ENCODE peak calls at places on chromosomes 6 and 20, in five cellular contexts. J is neural progenitor cell, L is endothelial cell of umbilical vein, X is GM23338, E is MM.1S. C is an unnamed sample.

GRCh38 chr6:20846602-20847028 is 312.4 kb downstream of the CDKAL1 start:
- DNase-seq in J (no peak), L (peak), X (no peak), E (no peak), C (peak)

GRCh38 chr6:26213334-26214075 is 126.3 kb downstream of the HFE start:
- DNase-seq in J (no peak), L (no peak), X (no peak), E (no peak), C (no peak)

GRCh38 chr6:52420668-52421358 is 671 bp downstream of the EFHC1 start:
- DNase-seq in J (peak), L (no peak), X (peak), E (no peak), C (peak)

GRCh38 chr6:125597411-125598253 is 151.8 kb upstream of the HEY2 start:
- DNase-seq in J (no peak), L (no peak), X (no peak), E (peak), C (no peak)

GRCh38 chr20:22827916-22828315 is 207.2 kb upstream of the SSTR4 start:
- DNase-seq in J (no peak), L (no peak), X (no peak), E (no peak), C (no peak)

GRCh38 chr20:39165099-39165498 is 203.0 kb downstream of the DHX35 start:
- DNase-seq in J (no peak), L (no peak), X (no peak), E (no peak), C (no peak)

GRCh38 chr20:52914870-52915269 is 57.3 kb upstream of the TSHZ2 start:
- DNase-seq in J (no peak), L (no peak), X (no peak), E (no peak), C (no peak)

GRCh38 chr20:40991181-40991889 is 37.3 kb upstream of the TOP1 start:
- DNase-seq in J (no peak), L (peak), X (no peak), E (peak), C (no peak)

GRCh38 chr6:166505133-166505905 is 81.2 kb downstream of the RAMACL start:
- DNase-seq in J (no peak), L (no peak), X (no peak), E (no peak), C (no peak)

GRCh38 chr6:13814176-13814937 is at the start of gene MCUR1:
- DNase-seq in J (peak), L (peak), X (peak), E (peak), C (peak)

GRCh38 chr6:151610336-151610735 is 116.5 kb downstream of the CCDC170 start:
- DNase-seq in J (no peak), L (no peak), X (no peak), E (no peak), C (no peak)

GRCh38 chr20:57767456-57767855 is 57.6 kb upstream of the PMEPA1 start:
- DNase-seq in J (no peak), L (peak), X (no peak), E (no peak), C (no peak)

GRCh38 chr6:75849329-75850025 is 100.4 kb downstream of the MYO6 start:
- DNase-seq in J (no peak), L (peak), X (no peak), E (no peak), C (peak)

GRCh38 chr20:21516180-21516567 is 2.3 kb upstream of the NKX2-2 start:
- DNase-seq in J (peak), L (no peak), X (no peak), E (no peak), C (no peak)
- TF ChIP-seq EZH2 in J (peak), L (no peak), X (peak), E (no peak), C (no peak)

GRCh38 chr6:136920858-136921520 is 1.1 kb upstream of the SLC35D3 start:
- DNase-seq in J (peak), L (peak), X (peak), E (no peak), C (peak)
- TF ChIP-seq EZH2 in J (no peak), L (peak), X (peak), E (no peak), C (peak)

DNA sequence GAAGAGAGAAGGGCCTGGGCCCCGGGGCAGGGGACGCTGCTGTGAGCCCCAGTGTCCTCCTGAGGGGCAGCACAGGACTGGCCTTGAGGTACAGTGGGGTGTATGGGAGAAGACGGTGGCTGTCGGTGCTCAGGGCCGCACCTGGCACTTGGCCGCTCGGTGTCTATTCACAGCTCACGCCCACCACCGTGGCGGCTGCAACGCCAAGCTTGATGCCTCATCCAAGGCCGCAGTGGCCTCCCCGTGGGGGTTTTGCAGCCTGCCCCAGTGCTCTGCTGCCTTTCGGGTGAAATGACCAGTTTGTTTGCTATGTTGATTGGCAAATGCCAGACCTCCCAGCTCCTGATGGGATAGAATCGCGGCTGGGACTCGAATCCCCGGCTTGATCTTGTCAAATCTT is 79.5 kb upstream of the SLCO4A1 start:
- DNase-seq in J (no peak), L (no peak), X (no peak), E (no peak), C (no peak)
- TF ChIP-seq EZH2 in J (no peak), L (no peak), X (no peak), E (no peak), C (no peak)

DNA sequence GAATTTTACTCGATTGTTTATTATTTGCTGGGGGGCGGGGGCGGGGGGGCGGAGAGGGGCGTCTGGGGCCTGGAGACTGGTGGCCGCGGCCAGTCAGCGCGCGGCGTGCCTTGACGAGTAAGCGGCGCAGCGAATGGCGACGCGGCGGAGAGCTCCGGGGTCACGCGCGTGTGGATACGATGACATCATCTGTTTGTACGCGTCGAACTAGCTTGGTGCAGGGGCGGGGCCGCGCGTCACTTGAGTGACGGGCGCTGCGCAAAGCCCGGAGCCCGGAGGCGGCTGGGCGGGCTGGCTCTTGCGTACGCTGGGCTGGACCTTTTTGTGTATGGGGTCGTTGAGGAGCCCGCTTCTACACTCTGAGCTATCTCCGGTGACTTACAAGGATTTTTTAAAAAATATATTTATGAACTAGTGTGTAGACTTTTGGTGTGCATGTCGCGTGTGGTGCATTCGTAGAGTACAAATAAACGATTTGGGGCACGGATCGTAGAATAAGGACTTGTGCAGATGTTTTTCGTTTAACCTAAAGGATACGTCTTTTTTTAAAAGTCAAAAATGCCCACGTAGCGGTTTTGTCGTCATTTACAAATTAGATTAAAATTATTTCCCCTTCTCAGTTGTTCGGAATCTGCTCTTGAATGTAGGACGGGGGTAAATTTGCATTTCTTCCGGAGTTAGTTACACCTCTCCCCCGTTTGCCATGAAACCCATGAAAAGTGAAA is 2.2 kb upstream of the FOXO3 start:
- DNase-seq in J (peak), L (peak), X (peak), E (peak), C (peak)
- TF ChIP-seq EZH2 in J (peak), L (no peak), X (no peak), E (no peak), C (no peak)

DNA sequence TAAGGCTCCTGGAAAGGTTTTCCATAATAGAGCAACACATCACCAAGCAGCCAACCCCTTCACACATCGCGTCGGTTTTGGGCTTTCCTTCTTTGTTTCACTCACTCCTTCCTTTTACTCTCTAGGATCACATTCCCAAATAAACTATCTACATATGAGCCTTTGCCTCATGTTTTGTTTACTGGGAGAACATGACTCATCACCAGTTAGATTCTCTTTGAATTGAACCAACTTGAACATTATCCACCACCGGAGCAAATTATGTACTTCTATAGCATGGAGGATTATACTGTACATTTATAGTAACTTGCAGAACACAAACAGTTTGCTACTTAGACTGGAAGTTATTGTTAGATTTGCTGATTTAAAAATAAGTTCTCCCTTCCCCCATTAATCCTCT is 41.0 kb downstream of the SAMD5 start:
- DNase-seq in J (no peak), L (no peak), X (no peak), E (no peak), C (no peak)
- TF ChIP-seq EZH2 in J (no peak), L (no peak), X (no peak), E (no peak), C (no peak)

C was measured in fibroblast of lung.